ENCODE peak calls at places on chromosomes 5 and 9, in four cellular contexts. E is stromal cell of bone marrow, F is retina, N is NCI-H1436. Q is an unnamed sample.

GRCh38 chr5:133415906-133416305 is 196.4 kb downstream of the FSTL4 start:
- DNase-seq in E (no peak), F (no peak), N (no peak), Q (no peak)

GRCh38 chr9:124126571-124127289 is 115.2 kb downstream of the LHX2 start:
- DNase-seq in E (peak; percentile 28), F (peak; percentile 83), N (peak; percentile 50), Q (peak; percentile 83)

GRCh38 chr9:84838879-84839278 is 169.3 kb downstream of the NTRK2 start:
- DNase-seq in E (no peak), F (no peak), N (no peak), Q (peak; percentile 30)

GRCh38 chr5:177234761-177235315 is 68.7 kb downstream of the RAB24 start:
- DNase-seq in E (no peak), F (no peak), N (no peak), Q (no peak)

GRCh38 chr5:147901555-147901954 is 4.8 kb downstream of the C5orf46 start:
- DNase-seq in E (no peak), F (no peak), N (no peak), Q (no peak)

GRCh38 chr5:131538177-131538593 is 96.8 kb downstream of the RAPGEF6 start:
- DNase-seq in E (no peak), F (no peak), N (no peak), Q (peak; percentile 20)

GRCh38 chr5:65512170-65512937 is 30.6 kb upstream of the ADAMTS6 start:
- DNase-seq in E (no peak), F (no peak), N (no peak), Q (peak; percentile 32)

GRCh38 chr5:6582507-6583048 is 50.3 kb downstream of the NSUN2 start:
- DNase-seq in E (no peak), F (peak; percentile 71), N (no peak), Q (peak; percentile 53)

GRCh38 chr5:176454724-176455394 is 6.7 kb downstream of the FAF2 start:
- DNase-seq in E (no peak), F (no peak), N (no peak), Q (no peak)

GRCh38 chr9:118630931-118631595 is 738.2 kb downstream of the BRINP1 start:
- DNase-seq in E (no peak), F (no peak), N (no peak), Q (no peak)

GRCh38 chr9:84230355-84231136 is 110.0 kb downstream of the SLC28A3 start:
- DNase-seq in E (peak; percentile 72), F (peak; percentile 50), N (no peak), Q (no peak)

GRCh38 chr9:75382126-75382525 is 293.8 kb downstream of the OSTF1 start:
- DNase-seq in E (no peak), F (no peak), N (no peak), Q (no peak)

Q was measured in NCI-H69.